ENCODE peak calls at places on chromosome 7, in eight cellular contexts. Y, K, B, R, Z, G, A and L are unnamed samples.

GRCh38 chr7:100435401-100436304 is 644 bp downstream of the PPP1R35 start:
- DNase-seq in R (no peak), G (peak; percentile 39), Y (no peak), B (peak; percentile 32), Z (peak; percentile 50), A (peak; percentile 51), K (peak; percentile 30), L (no peak)

GRCh38 chr7:99379043-99379577 is 4.6 kb downstream of the ARPC1B start:
- DNase-seq in B (peak; percentile 61), Y (peak; percentile 54), K (peak; percentile 66), Z (peak; percentile 43), A (peak; percentile 80), G (no peak), R (peak; percentile 88), L (peak; percentile 86)

GRCh38 chr7:50068026-50068425 is 25.0 kb downstream of the ZPBP start:
- DNase-seq in R (no peak), G (no peak), Y (no peak), B (peak; percentile 18), K (no peak), Z (peak; percentile 32), A (no peak), L (no peak)

GRCh38 chr7:76260171-76260703 is 42.2 kb upstream of the HSPB1 start:
- DNase-seq in A (no peak), G (no peak), R (no peak), K (no peak), Z (peak; percentile 32), Y (no peak), B (peak; percentile 86), L (no peak)

GRCh38 chr7:90298145-90299038 is 22.7 kb downstream of the FAM237B start:
- DNase-seq in R (peak; percentile 75), B (peak; percentile 76), G (no peak), K (no peak), Z (no peak), Y (peak; percentile 24), A (no peak), L (no peak)

GRCh38 chr7:78039791-78040776 is 241.5 kb downstream of the PHTF2 start:
- DNase-seq in A (no peak), Y (no peak), K (peak; percentile 23), B (peak; percentile 48), G (no peak), R (no peak), Z (no peak), L (no peak)

GRCh38 chr7:90474284-90475210 is 5.1 kb downstream of the PTTG1IP2 start:
- DNase-seq in G (no peak), A (no peak), R (peak; percentile 73), Z (no peak), B (peak; percentile 54), Y (peak; percentile 7), K (no peak), L (no peak)

GRCh38 chr7:129110575-129111376 is 33.7 kb upstream of the TSPAN33 start:
- DNase-seq in A (no peak), B (peak; percentile 18), K (no peak), G (no peak), R (no peak), Y (no peak), Z (peak; percentile 84), L (no peak)

GRCh38 chr7:138286846-138287245 is 173.2 kb upstream of the TRIM24 start:
- DNase-seq in R (no peak), A (no peak), B (no peak), Z (no peak), Y (no peak), K (no peak), G (no peak), L (no peak)

GRCh38 chr7:25876092-25876491 is 275.9 kb upstream of the NFE2L3 start:
- DNase-seq in Z (no peak), R (no peak), G (no peak), Y (no peak), B (no peak), A (no peak), K (no peak), L (no peak)
- H3K27me3 ChIP-seq in Z (no peaks in the 10 kb centered on the region), R (peaks cover 13% of the 10 kb centered on the region), G (peaks cover 2% of the 10 kb centered on the region), Y (peaks cover 38% of the 10 kb centered on the region), B (peaks cover 82% of the 10 kb centered on the region), A (peaks cover 6% of the 10 kb centered on the region), K (peaks cover 4% of the 10 kb centered on the region), L (peaks cover 4% of the 10 kb centered on the region)

DNA sequence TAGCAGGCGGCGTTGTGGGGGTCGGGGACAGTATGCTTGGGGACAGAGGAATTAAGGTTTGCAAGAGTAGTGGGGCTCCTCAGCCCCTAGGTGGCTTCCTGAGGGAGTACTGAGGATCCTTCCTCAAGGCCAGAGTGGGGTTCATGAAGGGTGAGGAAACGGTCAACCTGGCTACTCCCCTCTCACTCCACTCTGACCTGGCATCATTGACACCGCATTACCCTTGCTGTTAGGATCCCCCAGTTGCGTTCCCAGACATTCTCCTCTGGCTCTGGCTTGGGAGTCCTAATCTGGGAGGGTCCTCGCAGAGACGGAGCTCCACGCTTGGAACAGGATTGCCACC is 496 bp downstream of the EPHB6 start:
- DNase-seq in B (no peak), A (no peak), Y (no peak), K (no peak), R (no peak), Z (no peak), G (no peak), L (no peak)
- TF ChIP-seq CTCF in B (no peak), A (no peak), Y (no peak), K (no peak), R (no peak), Z (no peak), G (no peak), L (no peak)

GRCh38 chr7:133059263-133059662 is 22.6 kb downstream of the CHCHD3 start:
- DNase-seq in B (no peak), A (no peak), Y (no peak), Z (no peak), G (no peak), R (no peak), K (no peak), L (no peak)

GRCh38 chr7:133061792-133062191 is 20.1 kb downstream of the CHCHD3 start:
- DNase-seq in B (no peak), Z (no peak), G (no peak), Y (no peak), R (no peak), A (no peak), K (no peak), L (no peak)

GRCh38 chr7:133060016-133060415 is 21.9 kb downstream of the CHCHD3 start:
- DNase-seq in R (no peak), Y (no peak), B (no peak), G (no peak), A (no peak), K (no peak), Z (no peak), L (no peak)

GRCh38 chr7:133064082-133064825 is 17.6 kb downstream of the CHCHD3 start:
- DNase-seq in K (no peak), Y (no peak), Z (no peak), A (no peak), R (no peak), B (no peak), G (no peak), L (no peak)

GRCh38 chr7:133061357-133061756 is 20.5 kb downstream of the CHCHD3 start:
- DNase-seq in R (no peak), Z (no peak), G (no peak), B (no peak), A (no peak), Y (no peak), K (no peak), L (no peak)
- H3K4me3 ChIP-seq in R (no peak overlapping the region), Z (no peak overlapping the region), G (no peak overlapping the region), B (no peak overlapping the region), A (no peak overlapping the region), Y (no peak overlapping the region), K (no peak overlapping the region), L (no peak overlapping the region)

GRCh38 chr7:20535541-20535940 is 79.9 kb upstream of the ABCB5 start:
- DNase-seq in Y (no peak), A (no peak), G (no peak), K (no peak), Z (no peak), R (no peak), B (no peak), L (no peak)

GRCh38 chr7:20541615-20542349 is 73.7 kb upstream of the ABCB5 start:
- DNase-seq in R (no peak), B (peak; percentile 24), A (no peak), Y (no peak), Z (no peak), K (no peak), G (no peak), L (no peak)

GRCh38 chr7:20543565-20543964 is 71.9 kb upstream of the ABCB5 start:
- DNase-seq in R (no peak), Y (no peak), B (no peak), G (no peak), A (no peak), Z (no peak), K (no peak), L (no peak)

GRCh38 chr7:20542594-20542993 is 72.9 kb upstream of the ABCB5 start:
- DNase-seq in Y (no peak), K (peak; percentile 17), Z (peak; percentile 3), A (no peak), R (no peak), B (no peak), G (no peak), L (no peak)

GRCh38 chr7:20539201-20539600 is 76.3 kb upstream of the ABCB5 start:
- DNase-seq in Z (no peak), Y (no peak), R (no peak), G (no peak), A (no peak), K (no peak), B (peak; percentile 48), L (no peak)
- H3K27me3 ChIP-seq in Z (no peaks in the 10 kb centered on the region), Y (no peaks in the 10 kb centered on the region), R (no peaks in the 10 kb centered on the region), G (no peaks in the 10 kb centered on the region), A (no peaks in the 10 kb centered on the region), K (no peaks in the 10 kb centered on the region), B (no peaks in the 10 kb centered on the region), L (no peaks in the 10 kb centered on the region)

GRCh38 chr7:42115795-42116194 is 121.2 kb downstream of the GLI3 start:
- DNase-seq in A (no peak), K (no peak), Z (no peak), Y (no peak), G (no peak), R (no peak), B (no peak), L (no peak)
- TF ChIP-seq CTCF in A (no peak), K (no peak), Z (peak; percentile 23), Y (no peak), G (no peak), R (no peak), B (no peak), L (no peak)

GRCh38 chr7:128071801-128072200 is 40.6 kb upstream of the LRRC4 start:
- DNase-seq in B (no peak), R (no peak), G (no peak), Y (no peak), K (no peak), A (no peak), Z (no peak), L (no peak)
- H3K4me3 ChIP-seq in B (no peak overlapping the region), R (no peak overlapping the region), G (no peak overlapping the region), Y (no peak overlapping the region), K (no peak overlapping the region), A (no peak overlapping the region), Z (no peak overlapping the region), L (no peak overlapping the region)

DNA sequence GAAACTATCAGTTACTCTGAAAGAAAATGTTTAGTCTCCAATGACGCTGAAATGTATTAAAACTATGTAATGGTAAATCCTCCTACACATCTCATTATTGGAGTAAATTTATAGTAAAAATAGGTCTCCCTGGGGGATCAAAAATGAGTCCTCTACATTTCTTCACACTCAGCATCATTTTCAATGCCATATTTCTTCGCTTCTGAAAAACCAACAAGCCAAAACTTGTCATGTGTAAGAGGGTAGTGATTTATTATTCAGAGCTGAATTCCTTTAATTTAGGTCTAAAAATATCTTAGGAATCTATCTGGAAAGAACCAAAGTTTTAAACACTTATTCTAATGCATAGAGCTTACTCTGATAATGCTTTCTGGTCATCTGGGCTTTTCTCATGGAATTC is 3.0 kb downstream of the PDK4 start:
- DNase-seq in Y (no peak), Z (no peak), K (no peak), B (no peak), R (no peak), A (no peak), G (no peak), L (no peak)
- H3K27me3 ChIP-seq in Y (no peaks in the 10 kb centered on the region), Z (no peaks in the 10 kb centered on the region), K (no peaks in the 10 kb centered on the region), B (peaks cover 22% of the 10 kb centered on the region), R (no peaks in the 10 kb centered on the region), A (no peaks in the 10 kb centered on the region), G (no peaks in the 10 kb centered on the region), L (no peaks in the 10 kb centered on the region)